ENCODE peak calls at places on chromosomes 4 and X, in ten cellular contexts. I is naive B cell; U is left cardiac atrium; R is Peyer's patch; Z is pancreas; J is stimulated activated CD4-positive, alpha-beta T cell treated with anti-CD3 and anti-CD28 coated beads, Interleukin-15, amount 100 ng/mL, for 1 hour; P is T follicular helper cell; T is fibroblast of the conjunctiva; W is NCI-H1092 treated with DMSO at 0.1 percent for 48 hours; D is right lobe of liver. N is an unnamed sample.

GRCh38 chr4:107913283-107913899 is 18.0 kb upstream of the CYP2U1 start:
- DNase-seq in P (no peak), T (peak), W (peak), D (no peak), U (no peak), J (no peak), R (no peak), Z (no peak), I (peak), N (peak)

GRCh38 chr4:72909461-72909860 is 160.1 kb downstream of the COX18 start:
- DNase-seq in P (no peak), R (no peak), J (no peak), W (no peak), Z (no peak), T (no peak), I (no peak), D (no peak), U (no peak), N (no peak)

GRCh38 chr4:133146192-133146573 is 2.9 kb upstream of the PCDH10 start:
- DNase-seq in D (no peak), Z (no peak), I (no peak), R (no peak), W (no peak), T (no peak), P (no peak), J (no peak), U (no peak), N (no peak)

GRCh38 chr4:84796388-84796787 is 170.1 kb downstream of the WDFY3 start:
- DNase-seq in D (no peak), J (no peak), W (no peak), P (no peak), U (no peak), Z (no peak), R (no peak), T (no peak), I (no peak), N (no peak)

GRCh38 chr4:83993774-83994173 is 457.9 kb downstream of the GPAT3 start:
- DNase-seq in W (no peak), T (no peak), D (no peak), J (no peak), U (no peak), Z (no peak), I (no peak), R (no peak), P (no peak), N (no peak)

GRCh38 chr4:137129471-137130244 is 402.6 kb downstream of the PCDH18 start:
- DNase-seq in R (no peak), J (no peak), I (no peak), D (no peak), Z (no peak), T (peak), P (no peak), U (no peak), W (no peak), N (no peak)

GRCh38 chrX:105981772-105982485 is 56.6 kb downstream of the SERPINA7 start:
- DNase-seq in P (no peak), D (no peak), R (no peak), Z (no peak), T (no peak), U (no peak), J (no peak), W (no peak), I (no peak), N (no peak)

GRCh38 chrX:44569122-44569521 is 26.5 kb upstream of the FUNDC1 start:
- DNase-seq in D (no peak), J (no peak), W (no peak), I (no peak), U (no peak), T (no peak), P (no peak), R (no peak), Z (no peak), N (no peak)

GRCh38 chr4:17502764-17503163 is 9.1 kb downstream of the QDPR start:
- DNase-seq in U (no peak), W (no peak), Z (no peak), I (no peak), R (no peak), P (no peak), D (no peak), T (no peak), J (no peak), N (no peak)

GRCh38 chr4:38686682-38687081 is 22.7 kb downstream of the KLF3 start:
- DNase-seq in W (no peak), R (no peak), I (no peak), P (no peak), J (no peak), T (no peak), D (no peak), U (no peak), Z (no peak), N (no peak)